ENCODE peak calls at places on chromosomes 1 and 21, in ten cellular contexts. T is hippocampal formation; M is COR-L47; S is lower leg skin; Q is right atrium auricular region; A is non-pigmented ciliary epithelial cell; X is EH; B is upper lobe of left lung; F is GM12864; Y is activated CD4-positive, CD25-positive, alpha-beta regulatory T cell. U is an unnamed sample.

GRCh38 chr1:26279598-26280332 is at the start of gene SH3BGRL3:
- DNase-seq in T (peak; percentile 72), M (peak; percentile 71), S (peak; percentile 85), Q (peak; percentile 90), A (no peak), X (peak; percentile 87), B (peak; percentile 93), F (no peak), Y (peak; percentile 76), U (peak; percentile 84)

GRCh38 chr1:7676274-7676945 is 94.7 kb upstream of the VAMP3 start:
- DNase-seq in T (no peak), M (no peak), S (no peak), Q (no peak), A (no peak), X (no peak), B (no peak), F (no peak), Y (no peak), U (no peak)

GRCh38 chr1:205492201-205492667 is 12.2 kb upstream of the CDK18 start:
- DNase-seq in T (no peak), M (peak; percentile 73), S (no peak), Q (no peak), A (no peak), X (no peak), B (no peak), F (no peak), Y (no peak), U (no peak)

GRCh38 chr1:97573560-97573959 is 347.3 kb downstream of the DPYD start:
- DNase-seq in T (no peak), M (no peak), S (no peak), Q (no peak), A (no peak), X (peak; percentile 19), B (no peak), F (no peak), Y (no peak), U (no peak)

GRCh38 chr1:21302747-21303715 is 12.8 kb upstream of the ECE1 start:
- DNase-seq in T (no peak), M (peak; percentile 14), S (no peak), Q (no peak), A (no peak), X (peak; percentile 91), B (no peak), F (no peak), Y (no peak), U (peak; percentile 33)

GRCh38 chr1:79929356-79929755 is 922.8 kb upstream of the ADGRL4 start:
- DNase-seq in T (no peak), M (no peak), S (no peak), Q (no peak), A (peak; percentile 8), X (no peak), B (no peak), F (no peak), Y (no peak), U (no peak)

GRCh38 chr1:55869050-55869449 is 653.9 kb upstream of the USP24 start:
- DNase-seq in T (no peak), M (no peak), S (no peak), Q (peak; percentile 59), A (no peak), X (peak; percentile 61), B (no peak), F (no peak), Y (no peak), U (no peak)

GRCh38 chr1:41394918-41395598 is 33.8 kb downstream of the FOXO6 start:
- DNase-seq in T (peak; percentile 18), M (peak; percentile 80), S (no peak), Q (no peak), A (no peak), X (no peak), B (no peak), F (no peak), Y (no peak), U (no peak)

GRCh38 chr1:184621262-184621661 is 133.4 kb downstream of the EDEM3 start:
- DNase-seq in T (no peak), M (no peak), S (no peak), Q (no peak), A (no peak), X (peak; percentile 25), B (no peak), F (no peak), Y (no peak), U (no peak)

GRCh38 chr1:162373541-162374375 is 2.9 kb downstream of the SPATA46 start:
- DNase-seq in T (no peak), M (no peak), S (no peak), Q (no peak), A (peak; percentile 20), X (peak; percentile 76), B (peak; percentile 74), F (no peak), Y (no peak), U (peak; percentile 94)

GRCh38 chr1:182549811-182550210 is 39.2 kb downstream of the RNASEL start:
- DNase-seq in T (no peak), M (no peak), S (no peak), Q (no peak), A (no peak), X (no peak), B (no peak), F (no peak), Y (no peak), U (no peak)

GRCh38 chr1:7329868-7330615 is 441.1 kb upstream of the VAMP3 start:
- DNase-seq in T (no peak), M (no peak), S (no peak), Q (peak; percentile 23), A (no peak), X (no peak), B (no peak), F (no peak), Y (no peak), U (no peak)

GRCh38 chr1:68081775-68082283 is 31.4 kb upstream of the DIRAS3 start:
- DNase-seq in T (no peak), M (no peak), S (no peak), Q (no peak), A (no peak), X (no peak), B (no peak), F (no peak), Y (no peak), U (no peak)

GRCh38 chr21:36479415-36480402 is at the start of gene CLDN14:
- DNase-seq in T (no peak), M (no peak), S (no peak), Q (no peak), A (no peak), X (peak; percentile 32), B (no peak), F (no peak), Y (no peak), U (no peak)

GRCh38 chr1:205237526-205238484 is 10.1 kb downstream of the TMCC2 start:
- DNase-seq in T (peak; percentile 36), M (no peak), S (no peak), Q (no peak), A (no peak), X (no peak), B (no peak), F (peak; percentile 21), Y (no peak), U (no peak)

GRCh38 chr1:19764848-19765247 is 34.9 kb downstream of the TMCO4 start:
- DNase-seq in T (no peak), M (no peak), S (no peak), Q (no peak), A (no peak), X (no peak), B (no peak), F (peak; percentile 8), Y (no peak), U (peak; percentile 43)

GRCh38 chr1:247540536-247540935 is 4.3 kb upstream of the OR2C3 start:
- DNase-seq in T (no peak), M (no peak), S (no peak), Q (no peak), A (no peak), X (no peak), B (no peak), F (no peak), Y (no peak), U (no peak)